ENCODE peak calls at places on chromosomes 16 and 17, in six cellular contexts. U is pancreas; P is left lung; H is Right ventricle myocardium superior; J is mucosa of descending colon; R is activated T-cell treated with anti-CD3 and anti-CD28 coated beads, Interleukin-2, amount 50 U/mL, for 4 hours. Z is an unnamed sample.

GRCh38 chr17:20196314-20196713 is 187.2 kb downstream of the SPECC1 start:
- ATAC-seq in U (no peak), P (no peak), H (no peak), J (no peak), R (no peak), Z (no peak)

GRCh38 chr16:83994087-83994486 is 26.0 kb downstream of the NECAB2 start:
- ATAC-seq in U (peak; percentile 15), P (peak; percentile 25), H (no peak), J (peak; percentile 13), R (no peak), Z (peak; percentile 84)

GRCh38 chr17:1298616-1299015 is 19.2 kb downstream of the TRARG1 start:
- ATAC-seq in U (peak; percentile 38), P (peak; percentile 66), H (no peak), J (peak; percentile 41), R (peak; percentile 81), Z (no peak)

GRCh38 chr16:23966577-23966976 is 130.8 kb downstream of the PRKCB start:
- ATAC-seq in U (no peak), P (no peak), H (no peak), J (no peak), R (no peak), Z (no peak)

GRCh38 chr17:39018267-39019134 is 51.3 kb upstream of the FBXO47 start:
- ATAC-seq in U (peak; percentile 18), P (no peak), H (no peak), J (peak; percentile 46), R (peak; percentile 73), Z (peak; percentile 61)

GRCh38 chr17:72299092-72299491 is 178.3 kb downstream of the SOX9 start:
- ATAC-seq in U (no peak), P (no peak), H (no peak), J (no peak), R (no peak), Z (no peak)

GRCh38 chr17:42325026-42325425 is 36.7 kb downstream of the STAT5A start:
- ATAC-seq in U (no peak), P (peak; percentile 74), H (no peak), J (peak; percentile 54), R (no peak), Z (peak; percentile 86)

GRCh38 chr17:77353684-77354419 is 213.1 kb downstream of the SEC14L1 start:
- ATAC-seq in U (no peak), P (no peak), H (no peak), J (no peak), R (no peak), Z (no peak)

GRCh38 chr16:51592013-51592501 is 441.0 kb upstream of the SALL1 start:
- ATAC-seq in U (no peak), P (peak; percentile 49), H (no peak), J (no peak), R (no peak), Z (no peak)

GRCh38 chr17:58391302-58391984 is 25.9 kb downstream of the RNF43 start:
- ATAC-seq in U (peak; percentile 97), P (peak; percentile 84), H (peak; percentile 60), J (peak; percentile 72), R (no peak), Z (peak; percentile 38)

GRCh38 chr17:59277031-59277430 is 54.4 kb upstream of the YPEL2 start:
- ATAC-seq in U (peak; percentile 49), P (peak; percentile 64), H (peak; percentile 51), J (peak; percentile 24), R (no peak), Z (no peak)

GRCh38 chr17:38703742-38704644 is 1.1 kb upstream of the MLLT6 start:
- ATAC-seq in U (peak; percentile 71), P (peak; percentile 60), H (peak; percentile 53), J (peak; percentile 61), R (peak; percentile 2), Z (peak; percentile 65)